ENCODE peak calls at places on chromosome 11, in five cellular contexts. R is fibroblast of lung, G is ovary, I is NCI-H748 treated with DMSO at 0.1 percent for 48 hours, O is NCI-H460. K is an unnamed sample.

GRCh38 chr11:112658521-112658920 is 302.7 kb upstream of the NCAM1 start:
- DNase-seq in R (no peak), G (no peak), I (no peak), O (no peak), K (no peak)

GRCh38 chr11:69359735-69360470 is 65.9 kb downstream of the MYEOV start:
- DNase-seq in R (peak), G (no peak), I (no peak), O (no peak), K (peak)

GRCh38 chr11:121965330-121965729 is 150.7 kb downstream of the BLID start:
- DNase-seq in R (peak), G (peak), I (no peak), O (no peak), K (no peak)

GRCh38 chr11:8352852-8353505 is 89.3 kb upstream of the LMO1 start:
- DNase-seq in R (no peak), G (no peak), I (no peak), O (no peak), K (no peak)

GRCh38 chr11:65390099-65390941 is 3.9 kb downstream of the FRMD8 start:
- DNase-seq in R (peak), G (no peak), I (no peak), O (no peak), K (peak)

GRCh38 chr11:1024597-1025409 is 11.7 kb downstream of the MUC6 start:
- DNase-seq in R (no peak), G (no peak), I (no peak), O (no peak), K (no peak)

GRCh38 chr11:11660351-11660750 is 38.5 kb upstream of the GALNT18 start:
- DNase-seq in R (no peak), G (no peak), I (no peak), O (no peak), K (no peak)

GRCh38 chr11:125123947-125124633 is 12.7 kb upstream of the TMEM218 start:
- DNase-seq in R (peak), G (peak), I (no peak), O (peak), K (peak)